ENCODE peak calls at places on chromosomes 13 and 19, in ten cellular contexts. L is sigmoid colon; R is iPS DF 6.9; K is adipocyte; W is DND-41; A is transverse colon; V is RWPE2; M is neuronal stem cell; X is CD8-positive, alpha-beta T cell; Y is IMR-90. Q is an unnamed sample. For H3K9me3, the result is how much of the 10 kb centered on the place peaks cover.

GRCh38 chr19:2282062-2282861 is at the start of gene PEAK3:
- DNase-seq in L (peak), R (no peak), K (peak), W (no peak), A (peak), V (peak), M (no peak), X (no peak), Y (peak), Q (peak)

GRCh38 chr13:44474122-44474910 is 100.7 kb downstream of the SERP2 start:
- DNase-seq in L (no peak), R (no peak), K (peak), W (no peak), A (no peak), V (no peak), M (no peak), X (no peak), Y (peak), Q (no peak)

GRCh38 chr19:5627395-5627904 is 4.6 kb downstream of the SAFB start:
- DNase-seq in L (peak), R (no peak), K (no peak), W (no peak), A (peak), V (no peak), M (no peak), X (no peak), Y (peak), Q (no peak)

GRCh38 chr13:36362251-36362650 is 16.1 kb upstream of the SPART start:
- DNase-seq in L (no peak), R (no peak), K (peak), W (no peak), A (no peak), V (no peak), M (no peak), X (no peak), Y (peak), Q (no peak)

GRCh38 chr13:80141114-80141849 is 199.6 kb downstream of the SPRY2 start:
- DNase-seq in L (no peak), R (no peak), K (peak), W (no peak), A (no peak), V (no peak), M (no peak), X (no peak), Y (peak), Q (no peak)

GRCh38 chr13:66665991-66666390 is 564.1 kb downstream of the PCDH9 start:
- DNase-seq in L (no peak), R (peak), K (peak), W (no peak), A (no peak), V (no peak), M (peak), X (no peak), Y (peak), Q (peak)

GRCh38 chr13:112510002-112510780 is 77.8 kb downstream of the TUBGCP3 start:
- DNase-seq in L (no peak), R (peak), K (peak), W (peak), A (no peak), V (no peak), M (peak), X (no peak), Y (peak), Q (no peak)

GRCh38 chr19:43503501-43504425 is 783 bp downstream of the PHLDB3 start:
- DNase-seq in L (peak), R (peak), K (peak), W (peak), A (peak), V (peak), M (peak), X (peak), Y (peak), Q (peak)

DNA sequence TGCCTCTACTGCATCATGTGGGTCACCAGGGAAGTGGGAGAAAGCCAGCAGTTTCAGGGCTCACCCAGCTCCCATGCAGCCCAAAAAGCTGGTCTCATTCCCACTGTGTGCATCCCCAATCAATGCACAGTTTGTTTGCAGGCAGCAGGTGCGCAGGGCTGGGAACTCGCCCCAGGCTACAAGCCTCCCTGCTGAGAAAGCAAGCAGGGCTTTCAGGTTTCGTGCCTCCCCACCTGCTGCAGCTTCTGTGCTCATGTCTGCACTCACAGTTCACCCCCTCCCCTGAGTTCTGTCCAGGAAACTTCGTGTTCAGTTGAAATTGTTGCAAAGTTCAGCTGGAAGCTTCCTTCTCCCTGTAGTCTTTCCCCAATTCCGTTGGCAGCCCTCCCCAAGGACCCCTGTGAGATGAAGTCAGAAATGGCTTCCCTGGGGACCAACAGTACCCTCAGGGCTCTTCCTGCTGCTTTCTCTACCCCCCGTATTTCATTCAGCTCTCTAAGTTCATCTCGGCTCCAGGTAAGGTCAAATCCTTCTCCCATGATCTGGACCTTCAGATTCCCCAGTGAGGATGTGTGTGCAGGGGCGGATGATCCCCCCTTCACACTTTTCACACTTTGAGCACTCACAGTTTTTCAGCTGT is 10.3 kb upstream of the KLK3 start:
- DNase-seq in L (no peak), R (no peak), K (no peak), W (no peak), A (no peak), V (no peak), M (no peak), X (no peak), Y (no peak), Q (no peak)
- H3K9me3 ChIP-seq in L (under half), R (under half), K (under half), W (under half), A (under half), V (under half), M (under half), X (under half), Y (under half), Q (under half)

GRCh38 chr19:16141043-16141442 is 2.4 kb upstream of the HSH2D start:
- DNase-seq in L (no peak), R (no peak), K (no peak), W (no peak), A (peak), V (no peak), M (no peak), X (no peak), Y (no peak), Q (no peak)

GRCh38 chr19:16143399-16144215 is at the start of gene HSH2D:
- DNase-seq in L (no peak), R (peak), K (no peak), W (no peak), A (peak), V (no peak), M (no peak), X (peak), Y (no peak), Q (peak)

GRCh38 chr19:16146112-16146511 is 2.6 kb downstream of the HSH2D start:
- DNase-seq in L (no peak), R (no peak), K (no peak), W (no peak), A (no peak), V (no peak), M (no peak), X (no peak), Y (no peak), Q (no peak)

GRCh38 chr19:16142032-16142580 is 1.4 kb upstream of the HSH2D start:
- DNase-seq in L (no peak), R (no peak), K (no peak), W (no peak), A (no peak), V (no peak), M (no peak), X (no peak), Y (no peak), Q (no peak)

GRCh38 chr19:16144216-16144581 is 714 bp downstream of the HSH2D start:
- DNase-seq in L (no peak), R (no peak), K (no peak), W (no peak), A (no peak), V (no peak), M (no peak), X (no peak), Y (no peak), Q (no peak)
- H3K4me3 ChIP-seq in L (no peak), R (no peak), K (no peak), W (no peak), A (peak), V (no peak), M (no peak), X (peak), Y (no peak), Q (no peak)

DNA sequence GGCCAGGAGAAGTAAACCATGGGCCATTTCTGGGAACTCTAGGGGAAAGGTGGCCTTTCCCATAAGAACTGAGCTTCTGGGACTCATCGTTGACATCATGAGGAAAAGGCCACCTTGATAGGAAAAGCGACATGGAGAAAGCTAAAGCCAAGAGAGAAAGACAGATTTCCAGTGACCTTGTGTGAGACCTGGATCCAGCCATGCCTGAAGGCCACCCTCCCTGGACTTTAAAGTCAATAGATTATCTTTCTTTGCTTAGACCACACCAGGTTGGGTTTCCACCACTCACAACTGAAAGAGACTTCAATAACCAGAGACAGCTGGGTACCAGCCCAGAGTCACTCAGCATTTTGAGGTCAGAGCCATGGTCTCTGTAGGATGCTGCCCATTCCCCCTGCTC is 3.5 kb downstream of the CYP4F2 start:
- DNase-seq in L (no peak), R (no peak), K (no peak), W (no peak), A (no peak), V (no peak), M (no peak), X (no peak), Y (no peak), Q (no peak)
- H3K9me3 ChIP-seq in L (under half), R (under half), K (under half), W (under half), A (under half), V (under half), M (under half), X (under half), Y (under half), Q (under half)

GRCh38 chr13:110303644-110304043 is 3.3 kb downstream of the COL4A1 start:
- DNase-seq in L (peak), R (no peak), K (no peak), W (no peak), A (no peak), V (no peak), M (no peak), X (no peak), Y (no peak), Q (no peak)
- H3K4me3 ChIP-seq in L (peak), R (no peak), K (peak), W (no peak), A (peak), V (no peak), M (no peak), X (no peak), Y (no peak), Q (peak)

DNA sequence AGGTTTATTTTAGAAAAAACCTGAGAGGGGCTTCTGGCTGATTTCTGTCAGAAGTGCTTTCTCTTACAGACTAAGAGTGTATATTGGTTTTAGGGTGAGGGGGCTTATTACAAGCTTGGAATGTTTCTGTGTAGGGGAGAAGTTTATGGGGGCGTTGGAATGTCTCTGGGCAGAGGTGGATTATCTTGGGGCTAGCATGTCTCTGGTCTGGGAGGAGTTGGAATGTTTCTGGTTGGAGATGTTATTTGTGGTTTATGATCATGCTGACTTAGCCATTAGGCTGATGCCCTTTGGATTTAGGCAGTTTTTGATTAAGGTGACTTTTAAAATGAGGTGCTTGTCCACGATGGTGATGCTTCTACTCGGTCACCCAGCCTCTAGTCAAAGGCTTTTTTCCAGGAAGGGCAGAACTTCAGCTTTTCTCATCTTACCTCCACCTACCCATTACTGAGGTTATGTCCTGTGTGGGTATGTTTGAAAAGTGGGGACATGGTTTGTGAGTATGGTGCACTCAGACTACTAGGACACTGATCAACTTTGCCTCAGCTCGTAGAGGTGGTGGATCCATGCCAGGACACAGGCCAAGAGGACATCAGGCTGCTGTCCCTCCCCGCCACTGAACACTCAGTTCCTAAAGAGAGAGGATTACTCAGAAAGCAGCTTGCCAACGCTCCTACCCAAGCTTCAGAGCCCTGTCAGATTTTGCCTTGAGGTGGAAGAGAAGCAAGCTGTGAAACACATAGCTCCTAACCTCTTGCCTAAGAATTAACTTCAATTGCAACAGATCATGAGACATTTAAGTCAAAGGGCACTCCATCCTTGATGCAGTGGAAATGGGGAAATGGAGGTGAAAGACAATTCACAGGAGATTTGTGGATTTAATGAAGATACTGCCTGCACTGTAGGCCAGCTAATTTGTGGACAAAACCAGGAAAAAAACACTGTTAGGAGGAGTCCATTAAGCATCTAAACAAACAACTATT is 63.6 kb downstream of the ZNF44 start:
- DNase-seq in L (no peak), R (no peak), K (peak), W (no peak), A (no peak), V (no peak), M (no peak), X (no peak), Y (no peak), Q (no peak)
- H3K9me3 ChIP-seq in L (under half), R (under half), K (half or more), W (under half), A (under half), V (under half), M (under half), X (under half), Y (under half), Q (under half)